ENCODE peak calls at places on chromosomes 3 and 15, in six cellular contexts. One of them, this sample, is unnamed.

GRCh38 chr3:52534281-52535183 is 875 bp upstream of the NT5DC2 start:
- DNase-seq in lower lobe of right lung: no peak
- DNase-seq in sigmoid colon: peak; percentile 78
- DNase-seq in WERI-Rb-1: peak; percentile 67
- DNase-seq in pancreas: peak; percentile 60
- DNase-seq in heart right ventricle: peak; percentile 30
- DNase-seq in this sample: no peak

GRCh38 chr3:49454457-49454856 is 15.6 kb upstream of the DAG1 start:
- DNase-seq in lower lobe of right lung: no peak
- DNase-seq in sigmoid colon: no peak
- DNase-seq in WERI-Rb-1: peak; percentile 74
- DNase-seq in pancreas: no peak
- DNase-seq in heart right ventricle: no peak
- DNase-seq in this sample: no peak

GRCh38 chr3:123124936-123125335 is 58.1 kb downstream of the PDIA5 start:
- DNase-seq in lower lobe of right lung: no peak
- DNase-seq in sigmoid colon: no peak
- DNase-seq in WERI-Rb-1: no peak
- DNase-seq in pancreas: no peak
- DNase-seq in heart right ventricle: no peak
- DNase-seq in this sample: no peak

GRCh38 chr15:87032291-87032690 is 952.6 kb downstream of the AGBL1 start:
- DNase-seq in lower lobe of right lung: no peak
- DNase-seq in sigmoid colon: no peak
- DNase-seq in WERI-Rb-1: no peak
- DNase-seq in pancreas: no peak
- DNase-seq in heart right ventricle: no peak
- DNase-seq in this sample: no peak

GRCh38 chr3:15520185-15520584 is 1.3 kb downstream of the COLQ start:
- DNase-seq in lower lobe of right lung: no peak
- DNase-seq in sigmoid colon: no peak
- DNase-seq in WERI-Rb-1: no peak
- DNase-seq in pancreas: no peak
- DNase-seq in heart right ventricle: no peak
- DNase-seq in this sample: no peak

GRCh38 chr3:16554126-16554525 is 40.6 kb upstream of the RFTN1 start:
- DNase-seq in lower lobe of right lung: no peak
- DNase-seq in sigmoid colon: no peak
- DNase-seq in WERI-Rb-1: no peak
- DNase-seq in pancreas: no peak
- DNase-seq in heart right ventricle: no peak
- DNase-seq in this sample: no peak

GRCh38 chr15:71092056-71092600 is 23.1 kb upstream of the THSD4 start:
- DNase-seq in lower lobe of right lung: no peak
- DNase-seq in sigmoid colon: no peak
- DNase-seq in WERI-Rb-1: no peak
- DNase-seq in pancreas: no peak
- DNase-seq in heart right ventricle: no peak
- DNase-seq in this sample: no peak

GRCh38 chr15:58513681-58514336 is 82.0 kb downstream of the LIPC start:
- DNase-seq in lower lobe of right lung: no peak
- DNase-seq in sigmoid colon: no peak
- DNase-seq in WERI-Rb-1: no peak
- DNase-seq in pancreas: no peak
- DNase-seq in heart right ventricle: no peak
- DNase-seq in this sample: no peak

GRCh38 chr3:111152506-111152905 is 80.9 kb downstream of the NECTIN3 start:
- DNase-seq in lower lobe of right lung: no peak
- DNase-seq in sigmoid colon: no peak
- DNase-seq in WERI-Rb-1: no peak
- DNase-seq in pancreas: no peak
- DNase-seq in heart right ventricle: no peak
- DNase-seq in this sample: no peak

GRCh38 chr15:66761723-66762595 is 59.9 kb downstream of the SMAD6 start:
- DNase-seq in lower lobe of right lung: no peak
- DNase-seq in sigmoid colon: no peak
- DNase-seq in WERI-Rb-1: no peak
- DNase-seq in pancreas: no peak
- DNase-seq in heart right ventricle: no peak
- DNase-seq in this sample: peak; percentile 8

GRCh38 chr3:48765376-48765775 is 48.4 kb upstream of the IP6K2 start:
- DNase-seq in lower lobe of right lung: no peak
- DNase-seq in sigmoid colon: no peak
- DNase-seq in WERI-Rb-1: peak; percentile 14
- DNase-seq in pancreas: no peak
- DNase-seq in heart right ventricle: no peak
- DNase-seq in this sample: no peak

GRCh38 chr3:139655880-139656279 is 21.9 kb downstream of the NMNAT3 start:
- DNase-seq in lower lobe of right lung: no peak
- DNase-seq in sigmoid colon: no peak
- DNase-seq in WERI-Rb-1: no peak
- DNase-seq in pancreas: no peak
- DNase-seq in heart right ventricle: no peak
- DNase-seq in this sample: no peak

GRCh38 chr3:96994995-96995394 is 180.6 kb downstream of the EPHA6 start:
- DNase-seq in lower lobe of right lung: no peak
- DNase-seq in sigmoid colon: no peak
- DNase-seq in WERI-Rb-1: no peak
- DNase-seq in pancreas: no peak
- DNase-seq in heart right ventricle: no peak
- DNase-seq in this sample: no peak

GRCh38 chr3:139934557-139935070 is 371 bp upstream of the CLSTN2 start:
- DNase-seq in lower lobe of right lung: peak; percentile 46
- DNase-seq in sigmoid colon: peak; percentile 73
- DNase-seq in WERI-Rb-1: peak; percentile 91
- DNase-seq in pancreas: peak; percentile 88
- DNase-seq in heart right ventricle: peak; percentile 74
- DNase-seq in this sample: peak; percentile 69

GRCh38 chr3:39147711-39148115 is 5.7 kb downstream of the CSRNP1 start:
- DNase-seq in lower lobe of right lung: no peak
- DNase-seq in sigmoid colon: no peak
- DNase-seq in WERI-Rb-1: peak; percentile 52
- DNase-seq in pancreas: no peak
- DNase-seq in heart right ventricle: no peak
- DNase-seq in this sample: no peak

GRCh38 chr15:98518823-98519561 is 129.3 kb upstream of the IGF1R start:
- DNase-seq in lower lobe of right lung: no peak
- DNase-seq in sigmoid colon: peak; percentile 78
- DNase-seq in WERI-Rb-1: peak; percentile 46
- DNase-seq in pancreas: no peak
- DNase-seq in heart right ventricle: no peak
- DNase-seq in this sample: no peak

GRCh38 chr3:88824646-88825303 is 282.6 kb upstream of the EPHA3 start:
- DNase-seq in lower lobe of right lung: no peak
- DNase-seq in sigmoid colon: no peak
- DNase-seq in WERI-Rb-1: no peak
- DNase-seq in pancreas: no peak
- DNase-seq in heart right ventricle: no peak
- DNase-seq in this sample: no peak

GRCh38 chr3:8494332-8494731 is 7.3 kb upstream of the LMCD1 start:
- DNase-seq in lower lobe of right lung: no peak
- DNase-seq in sigmoid colon: no peak
- DNase-seq in WERI-Rb-1: no peak
- DNase-seq in pancreas: no peak
- DNase-seq in heart right ventricle: no peak
- DNase-seq in this sample: no peak

DNA sequence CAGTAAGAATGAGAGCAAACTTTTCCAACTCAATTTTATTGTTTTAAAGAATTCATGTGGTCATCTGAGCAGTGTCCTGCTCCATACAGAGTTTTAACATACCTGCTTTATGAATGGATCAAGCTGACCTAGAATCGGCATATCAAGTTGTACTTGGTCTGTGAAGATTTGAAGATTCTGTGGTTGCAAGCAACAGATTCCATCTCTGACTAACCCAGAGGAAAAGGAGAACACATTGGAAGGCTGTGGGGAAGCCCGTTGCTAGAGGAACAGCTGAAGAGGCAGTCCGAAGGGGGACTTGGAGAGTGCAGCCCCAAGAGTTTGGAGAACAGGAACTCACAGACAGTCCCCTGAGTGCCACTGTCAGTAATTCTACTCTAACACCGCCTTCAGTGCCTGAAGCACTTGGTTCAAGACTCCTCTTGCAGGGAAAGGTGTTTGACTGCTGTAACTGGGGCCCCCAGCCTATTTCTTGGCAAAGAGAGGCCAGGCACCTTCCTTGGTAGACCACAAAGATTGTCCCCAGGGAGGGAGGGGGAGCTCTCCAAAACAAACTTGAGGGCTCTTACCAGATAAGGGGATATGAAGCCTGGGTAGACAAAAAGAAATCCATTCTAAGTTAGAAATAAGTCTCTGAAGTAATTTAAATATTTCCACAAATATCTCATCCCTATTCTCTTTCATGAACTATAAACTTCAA is 88.8 kb downstream of the LARS2 start:
- DNase-seq in lower lobe of right lung: no peak
- DNase-seq in sigmoid colon: no peak
- DNase-seq in WERI-Rb-1: no peak
- DNase-seq in pancreas: no peak
- DNase-seq in heart right ventricle: no peak
- DNase-seq in this sample: no peak
- H3K36me3 ChIP-seq in lower lobe of right lung: peaks cover 37% of the 10 kb centered on the region
- H3K36me3 ChIP-seq in sigmoid colon: peaks cover 41% of the 10 kb centered on the region
- H3K36me3 ChIP-seq in WERI-Rb-1: peaks cover 12% of the 10 kb centered on the region
- H3K36me3 ChIP-seq in pancreas: no peaks in the 10 kb centered on the region
- H3K36me3 ChIP-seq in heart right ventricle: peaks cover 17% of the 10 kb centered on the region
- H3K36me3 ChIP-seq in this sample: peaks cover 47% of the 10 kb centered on the region

DNA sequence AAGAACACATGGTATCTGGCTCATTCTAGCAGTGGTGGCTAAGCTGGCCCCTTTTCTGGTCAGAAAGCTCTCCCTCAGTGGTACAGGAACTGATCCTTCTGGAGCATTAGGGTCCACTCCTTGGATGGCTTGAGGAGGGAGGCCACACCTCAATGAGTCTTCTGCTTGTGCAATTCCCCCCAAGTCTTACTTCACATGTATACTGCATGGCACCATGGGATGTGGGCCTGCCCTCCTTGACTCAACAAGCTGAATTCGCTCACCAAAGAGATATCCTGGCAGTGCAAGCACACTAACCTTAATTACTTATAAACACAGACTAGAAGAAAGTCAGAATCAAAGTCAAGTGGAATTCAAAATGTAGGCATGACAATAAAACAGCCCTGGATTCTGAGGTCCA is 133.8 kb upstream of the SLC2A2 start:
- DNase-seq in lower lobe of right lung: no peak
- DNase-seq in sigmoid colon: no peak
- DNase-seq in WERI-Rb-1: no peak
- DNase-seq in pancreas: no peak
- DNase-seq in heart right ventricle: no peak
- DNase-seq in this sample: no peak
- TF ChIP-seq CTCF in lower lobe of right lung: no peak
- TF ChIP-seq CTCF in sigmoid colon: no peak
- TF ChIP-seq CTCF in WERI-Rb-1: no peak
- TF ChIP-seq CTCF in pancreas: no peak
- TF ChIP-seq CTCF in heart right ventricle: no peak
- TF ChIP-seq CTCF in this sample: no peak

DNA sequence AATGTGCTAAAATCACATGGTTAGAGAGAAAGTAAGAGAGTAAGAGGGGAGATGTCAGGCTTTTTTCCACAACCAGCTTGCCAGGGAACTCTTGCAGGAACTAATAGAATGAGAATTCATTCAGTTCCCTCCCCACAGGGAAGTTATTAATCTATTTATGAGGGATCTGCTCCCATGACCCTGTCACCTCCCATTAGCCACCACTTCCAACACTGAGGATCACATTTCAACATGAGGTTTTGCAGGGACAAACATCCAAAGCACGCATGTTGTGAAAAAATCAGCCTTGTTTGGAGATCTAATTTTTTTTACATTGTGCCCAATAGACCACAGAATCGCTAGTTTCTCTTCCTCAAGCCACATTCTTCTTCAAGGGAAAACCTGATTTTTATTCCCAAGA is 904.0 kb downstream of the TBL1XR1 start:
- DNase-seq in lower lobe of right lung: no peak
- DNase-seq in sigmoid colon: no peak
- DNase-seq in WERI-Rb-1: no peak
- DNase-seq in pancreas: no peak
- DNase-seq in heart right ventricle: no peak
- DNase-seq in this sample: no peak
- H3K36me3 ChIP-seq in lower lobe of right lung: no peaks in the 10 kb centered on the region
- H3K36me3 ChIP-seq in sigmoid colon: no peaks in the 10 kb centered on the region
- H3K36me3 ChIP-seq in WERI-Rb-1: no peaks in the 10 kb centered on the region
- H3K36me3 ChIP-seq in pancreas: no peaks in the 10 kb centered on the region
- H3K36me3 ChIP-seq in heart right ventricle: no peaks in the 10 kb centered on the region
- H3K36me3 ChIP-seq in this sample: no peaks in the 10 kb centered on the region

GRCh38 chr3:141122455-141123030 is 71.4 kb downstream of the SPSB4 start:
- DNase-seq in lower lobe of right lung: no peak
- DNase-seq in sigmoid colon: no peak
- DNase-seq in WERI-Rb-1: no peak
- DNase-seq in pancreas: no peak
- DNase-seq in heart right ventricle: no peak
- DNase-seq in this sample: no peak

GRCh38 chr3:141124715-141125114 is 73.6 kb downstream of the SPSB4 start:
- DNase-seq in lower lobe of right lung: no peak
- DNase-seq in sigmoid colon: no peak
- DNase-seq in WERI-Rb-1: no peak
- DNase-seq in pancreas: no peak
- DNase-seq in heart right ventricle: no peak
- DNase-seq in this sample: no peak

GRCh38 chr3:141125351-141125750 is 74.2 kb downstream of the SPSB4 start:
- DNase-seq in lower lobe of right lung: no peak
- DNase-seq in sigmoid colon: no peak
- DNase-seq in WERI-Rb-1: no peak
- DNase-seq in pancreas: no peak
- DNase-seq in heart right ventricle: no peak
- DNase-seq in this sample: no peak

GRCh38 chr3:141126661-141127343 is 75.7 kb downstream of the SPSB4 start:
- DNase-seq in lower lobe of right lung: no peak
- DNase-seq in sigmoid colon: no peak
- DNase-seq in WERI-Rb-1: no peak
- DNase-seq in pancreas: no peak
- DNase-seq in heart right ventricle: no peak
- DNase-seq in this sample: no peak

DNA sequence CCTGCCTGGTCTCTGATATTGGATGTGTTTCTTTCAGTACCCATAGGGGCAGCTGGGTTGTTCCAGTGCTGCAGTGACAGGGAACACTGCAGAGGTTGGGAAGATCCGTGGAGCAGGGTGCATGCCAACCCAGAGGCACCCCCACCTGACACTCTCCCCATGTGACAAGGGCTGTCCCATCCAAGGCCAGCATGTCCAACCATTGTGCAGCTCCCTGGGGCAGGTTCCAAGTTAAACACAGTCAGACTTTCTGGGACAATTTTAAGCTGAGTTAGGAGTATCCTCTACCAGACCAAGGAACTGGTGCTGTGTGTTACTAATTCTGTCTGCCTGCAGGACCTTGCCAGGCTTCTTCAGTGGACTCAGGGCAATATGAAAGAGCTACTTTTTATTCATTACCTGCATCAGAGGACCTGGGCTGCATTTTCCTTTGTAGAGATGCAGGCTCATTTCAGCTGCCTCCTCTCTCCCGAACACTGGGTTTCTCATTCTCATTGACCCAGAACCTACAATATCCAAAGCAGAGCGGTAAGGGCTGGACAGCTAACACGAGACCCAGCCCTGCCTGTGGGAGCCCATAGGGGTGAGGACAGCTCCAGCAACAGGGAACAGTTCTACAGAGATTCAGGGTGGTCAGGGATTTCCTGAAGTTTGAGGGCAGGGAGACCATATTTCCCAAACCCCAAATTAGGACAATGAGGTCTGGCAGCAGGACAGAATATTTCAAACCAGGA is 72.7 kb downstream of the SPSB4 start:
- DNase-seq in lower lobe of right lung: no peak
- DNase-seq in sigmoid colon: no peak
- DNase-seq in WERI-Rb-1: no peak
- DNase-seq in pancreas: no peak
- DNase-seq in heart right ventricle: no peak
- DNase-seq in this sample: peak; percentile 57
- TF ChIP-seq CTCF in lower lobe of right lung: no peak
- TF ChIP-seq CTCF in sigmoid colon: no peak
- TF ChIP-seq CTCF in WERI-Rb-1: no peak
- TF ChIP-seq CTCF in pancreas: no peak
- TF ChIP-seq CTCF in heart right ventricle: no peak
- TF ChIP-seq CTCF in this sample: peak; percentile 12

GRCh38 chr15:81942655-81943054 is 103.2 kb downstream of the MEX3B start:
- DNase-seq in lower lobe of right lung: no peak
- DNase-seq in sigmoid colon: no peak
- DNase-seq in WERI-Rb-1: no peak
- DNase-seq in pancreas: no peak
- DNase-seq in heart right ventricle: no peak
- DNase-seq in this sample: no peak
- H3K36me3 ChIP-seq in lower lobe of right lung: no peaks in the 10 kb centered on the region
- H3K36me3 ChIP-seq in sigmoid colon: no peaks in the 10 kb centered on the region
- H3K36me3 ChIP-seq in WERI-Rb-1: no peaks in the 10 kb centered on the region
- H3K36me3 ChIP-seq in pancreas: no peaks in the 10 kb centered on the region
- H3K36me3 ChIP-seq in heart right ventricle: no peaks in the 10 kb centered on the region
- H3K36me3 ChIP-seq in this sample: no peaks in the 10 kb centered on the region

This sample was measured in left ventricle myocardium inferior.